ENCODE peak calls at places on chromosomes 12 and 14, in six cellular contexts. D is nephron progenitor cell, C is ELR, J is epithelial cell of proximal tubule, G is body of pancreas, N is lower leg skin. F is an unnamed sample.

GRCh38 chr14:81535399-81536124 is 1.9 kb upstream of the SEL1L start:
- DNase-seq in D (no peak), C (no peak), J (no peak), G (no peak), N (no peak), F (no peak)

GRCh38 chr12:117967043-117967442 is 1.7 kb downstream of the KSR2 start:
- DNase-seq in D (no peak), C (no peak), J (no peak), G (no peak), N (no peak), F (no peak)

GRCh38 chr14:21121106-21121505 is 20.2 kb downstream of the TMEM253 start:
- DNase-seq in D (no peak), C (no peak), J (no peak), G (no peak), N (no peak), F (no peak)

GRCh38 chr14:61258985-61259384 is 22.2 kb downstream of the TMEM30B start:
- DNase-seq in D (no peak), C (peak), J (no peak), G (no peak), N (no peak), F (no peak)

GRCh38 chr14:93269341-93270068 is 62.4 kb downstream of the UBR7 start:
- DNase-seq in D (no peak), C (peak), J (no peak), G (no peak), N (no peak), F (no peak)

GRCh38 chr12:121009744-121010143 is 6.5 kb downstream of the C12orf43 start:
- DNase-seq in D (peak), C (peak), J (peak), G (peak), N (no peak), F (peak)

GRCh38 chr12:31736472-31736871 is 7.7 kb upstream of the AMN1 start:
- DNase-seq in D (no peak), C (peak), J (no peak), G (no peak), N (no peak), F (no peak)

GRCh38 chr14:53549956-53550355 is 396.8 kb upstream of the DDHD1 start:
- DNase-seq in D (no peak), C (no peak), J (no peak), G (no peak), N (no peak), F (no peak)

GRCh38 chr14:46769292-46769691 is 117.7 kb upstream of the RPL10L start:
- DNase-seq in D (no peak), C (no peak), J (no peak), G (no peak), N (no peak), F (no peak)

GRCh38 chr14:68927089-68927488 is 52.0 kb downstream of the ACTN1 start:
- DNase-seq in D (no peak), C (no peak), J (no peak), G (no peak), N (no peak), F (no peak)

GRCh38 chr12:124279846-124280360 is 15.0 kb upstream of the RFLNA start:
- DNase-seq in D (no peak), C (no peak), J (no peak), G (no peak), N (no peak), F (no peak)

GRCh38 chr12:64256166-64256800 is 34.2 kb upstream of the KICS2 start:
- DNase-seq in D (peak), C (peak), J (no peak), G (no peak), N (no peak), F (no peak)

GRCh38 chr12:3315201-3315661 is 175.8 kb upstream of the PRMT8 start:
- DNase-seq in D (no peak), C (peak), J (no peak), G (peak), N (peak), F (no peak)

GRCh38 chr14:87529081-87529480 is 463.9 kb downstream of the GALC start:
- DNase-seq in D (no peak), C (no peak), J (no peak), G (no peak), N (no peak), F (peak)

GRCh38 chr12:83477706-83478105 is 791.0 kb downstream of the TMTC2 start:
- DNase-seq in D (no peak), C (no peak), J (no peak), G (no peak), N (no peak), F (no peak)